ENCODE peak calls at places on chromosomes 6 and 20, in nine cellular contexts. One of them, this sample, is unnamed.

GRCh38 chr20:57748601-57749130 is 38.9 kb upstream of the PMEPA1 start:
- DNase-seq in globus pallidus: peak
- DNase-seq in HuH-7.5: peak
- DNase-seq in G401: no peak
- DNase-seq in activated effector memory CD4-positive, alpha-beta T cell treated with anti-CD3 and anti-CD28 coated beads, Interleukin-2, amount 50 U/mL, for 16 hours: peak
- DNase-seq in CD8-positive, alpha-beta T cell: peak
- DNase-seq in Calu3: peak
- DNase-seq in caudate nucleus: peak
- DNase-seq in C1 segment of cervical spinal cord: peak
- DNase-seq in this sample: peak

GRCh38 chr20:33909331-33909921 is 84.3 kb upstream of the RALY start:
- DNase-seq in globus pallidus: no peak
- DNase-seq in HuH-7.5: peak
- DNase-seq in G401: no peak
- DNase-seq in activated effector memory CD4-positive, alpha-beta T cell treated with anti-CD3 and anti-CD28 coated beads, Interleukin-2, amount 50 U/mL, for 16 hours: no peak
- DNase-seq in CD8-positive, alpha-beta T cell: no peak
- DNase-seq in Calu3: peak
- DNase-seq in caudate nucleus: no peak
- DNase-seq in C1 segment of cervical spinal cord: no peak
- DNase-seq in this sample: no peak

GRCh38 chr20:19901226-19901625 is 115.9 kb upstream of the NAA20 start:
- DNase-seq in globus pallidus: no peak
- DNase-seq in HuH-7.5: no peak
- DNase-seq in G401: no peak
- DNase-seq in activated effector memory CD4-positive, alpha-beta T cell treated with anti-CD3 and anti-CD28 coated beads, Interleukin-2, amount 50 U/mL, for 16 hours: no peak
- DNase-seq in CD8-positive, alpha-beta T cell: no peak
- DNase-seq in Calu3: no peak
- DNase-seq in caudate nucleus: no peak
- DNase-seq in C1 segment of cervical spinal cord: no peak
- DNase-seq in this sample: no peak

GRCh38 chr6:166025149-166025898 is 142.3 kb downstream of the TBXT start:
- DNase-seq in globus pallidus: no peak
- DNase-seq in HuH-7.5: no peak
- DNase-seq in G401: peak
- DNase-seq in activated effector memory CD4-positive, alpha-beta T cell treated with anti-CD3 and anti-CD28 coated beads, Interleukin-2, amount 50 U/mL, for 16 hours: no peak
- DNase-seq in CD8-positive, alpha-beta T cell: no peak
- DNase-seq in Calu3: no peak
- DNase-seq in caudate nucleus: no peak
- DNase-seq in C1 segment of cervical spinal cord: no peak
- DNase-seq in this sample: no peak

GRCh38 chr6:27163858-27164257 is 83.6 kb upstream of the PRSS16 start:
- DNase-seq in globus pallidus: no peak
- DNase-seq in HuH-7.5: no peak
- DNase-seq in G401: no peak
- DNase-seq in activated effector memory CD4-positive, alpha-beta T cell treated with anti-CD3 and anti-CD28 coated beads, Interleukin-2, amount 50 U/mL, for 16 hours: no peak
- DNase-seq in CD8-positive, alpha-beta T cell: no peak
- DNase-seq in Calu3: no peak
- DNase-seq in caudate nucleus: no peak
- DNase-seq in C1 segment of cervical spinal cord: no peak
- DNase-seq in this sample: no peak

GRCh38 chr20:57828696-57829095 is 118.9 kb upstream of the PMEPA1 start:
- DNase-seq in globus pallidus: no peak
- DNase-seq in HuH-7.5: no peak
- DNase-seq in G401: no peak
- DNase-seq in activated effector memory CD4-positive, alpha-beta T cell treated with anti-CD3 and anti-CD28 coated beads, Interleukin-2, amount 50 U/mL, for 16 hours: no peak
- DNase-seq in CD8-positive, alpha-beta T cell: no peak
- DNase-seq in Calu3: no peak
- DNase-seq in caudate nucleus: no peak
- DNase-seq in C1 segment of cervical spinal cord: no peak
- DNase-seq in this sample: no peak

GRCh38 chr6:43944908-43945777 is 175.1 kb downstream of the VEGFA start:
- DNase-seq in globus pallidus: no peak
- DNase-seq in HuH-7.5: no peak
- DNase-seq in G401: no peak
- DNase-seq in activated effector memory CD4-positive, alpha-beta T cell treated with anti-CD3 and anti-CD28 coated beads, Interleukin-2, amount 50 U/mL, for 16 hours: no peak
- DNase-seq in CD8-positive, alpha-beta T cell: no peak
- DNase-seq in Calu3: no peak
- DNase-seq in caudate nucleus: no peak
- DNase-seq in C1 segment of cervical spinal cord: no peak
- DNase-seq in this sample: no peak

GRCh38 chr6:111598211-111598610 is 7.5 kb downstream of the TRAF3IP2 start:
- DNase-seq in globus pallidus: no peak
- DNase-seq in HuH-7.5: no peak
- DNase-seq in G401: no peak
- DNase-seq in activated effector memory CD4-positive, alpha-beta T cell treated with anti-CD3 and anti-CD28 coated beads, Interleukin-2, amount 50 U/mL, for 16 hours: no peak
- DNase-seq in CD8-positive, alpha-beta T cell: no peak
- DNase-seq in Calu3: no peak
- DNase-seq in caudate nucleus: no peak
- DNase-seq in C1 segment of cervical spinal cord: no peak
- DNase-seq in this sample: no peak

GRCh38 chr6:71419954-71420692 is 131.5 kb downstream of the OGFRL1 start:
- DNase-seq in globus pallidus: peak
- DNase-seq in HuH-7.5: peak
- DNase-seq in G401: peak
- DNase-seq in activated effector memory CD4-positive, alpha-beta T cell treated with anti-CD3 and anti-CD28 coated beads, Interleukin-2, amount 50 U/mL, for 16 hours: no peak
- DNase-seq in CD8-positive, alpha-beta T cell: no peak
- DNase-seq in Calu3: peak
- DNase-seq in caudate nucleus: no peak
- DNase-seq in C1 segment of cervical spinal cord: peak
- DNase-seq in this sample: peak

GRCh38 chr6:141764388-141764787 is 368.3 kb upstream of the GJE1 start:
- DNase-seq in globus pallidus: no peak
- DNase-seq in HuH-7.5: no peak
- DNase-seq in G401: no peak
- DNase-seq in activated effector memory CD4-positive, alpha-beta T cell treated with anti-CD3 and anti-CD28 coated beads, Interleukin-2, amount 50 U/mL, for 16 hours: no peak
- DNase-seq in CD8-positive, alpha-beta T cell: no peak
- DNase-seq in Calu3: no peak
- DNase-seq in caudate nucleus: no peak
- DNase-seq in C1 segment of cervical spinal cord: no peak
- DNase-seq in this sample: no peak

GRCh38 chr6:158635427-158636073 is 9.0 kb downstream of the DYNLT1 start:
- DNase-seq in globus pallidus: no peak
- DNase-seq in HuH-7.5: no peak
- DNase-seq in G401: no peak
- DNase-seq in activated effector memory CD4-positive, alpha-beta T cell treated with anti-CD3 and anti-CD28 coated beads, Interleukin-2, amount 50 U/mL, for 16 hours: no peak
- DNase-seq in CD8-positive, alpha-beta T cell: no peak
- DNase-seq in Calu3: no peak
- DNase-seq in caudate nucleus: no peak
- DNase-seq in C1 segment of cervical spinal cord: no peak
- DNase-seq in this sample: no peak

GRCh38 chr6:170286246-170286933 is 4.5 kb downstream of the DLL1 start:
- DNase-seq in globus pallidus: peak
- DNase-seq in HuH-7.5: no peak
- DNase-seq in G401: no peak
- DNase-seq in activated effector memory CD4-positive, alpha-beta T cell treated with anti-CD3 and anti-CD28 coated beads, Interleukin-2, amount 50 U/mL, for 16 hours: peak
- DNase-seq in CD8-positive, alpha-beta T cell: no peak
- DNase-seq in Calu3: no peak
- DNase-seq in caudate nucleus: peak
- DNase-seq in C1 segment of cervical spinal cord: peak
- DNase-seq in this sample: peak

GRCh38 chr6:87941556-87942358 is 105.9 kb upstream of the SPACA1 start:
- DNase-seq in globus pallidus: no peak
- DNase-seq in HuH-7.5: no peak
- DNase-seq in G401: no peak
- DNase-seq in activated effector memory CD4-positive, alpha-beta T cell treated with anti-CD3 and anti-CD28 coated beads, Interleukin-2, amount 50 U/mL, for 16 hours: no peak
- DNase-seq in CD8-positive, alpha-beta T cell: no peak
- DNase-seq in Calu3: no peak
- DNase-seq in caudate nucleus: no peak
- DNase-seq in C1 segment of cervical spinal cord: no peak
- DNase-seq in this sample: no peak

GRCh38 chr6:44148306-44148705 is 10.3 kb upstream of the CAPN11 start:
- DNase-seq in globus pallidus: no peak
- DNase-seq in HuH-7.5: no peak
- DNase-seq in G401: no peak
- DNase-seq in activated effector memory CD4-positive, alpha-beta T cell treated with anti-CD3 and anti-CD28 coated beads, Interleukin-2, amount 50 U/mL, for 16 hours: no peak
- DNase-seq in CD8-positive, alpha-beta T cell: no peak
- DNase-seq in Calu3: no peak
- DNase-seq in caudate nucleus: no peak
- DNase-seq in C1 segment of cervical spinal cord: no peak
- DNase-seq in this sample: no peak

GRCh38 chr6:156687875-156688549 is 89.2 kb upstream of the ARID1B start:
- DNase-seq in globus pallidus: no peak
- DNase-seq in HuH-7.5: peak
- DNase-seq in G401: peak
- DNase-seq in activated effector memory CD4-positive, alpha-beta T cell treated with anti-CD3 and anti-CD28 coated beads, Interleukin-2, amount 50 U/mL, for 16 hours: no peak
- DNase-seq in CD8-positive, alpha-beta T cell: no peak
- DNase-seq in Calu3: no peak
- DNase-seq in caudate nucleus: peak
- DNase-seq in C1 segment of cervical spinal cord: peak
- DNase-seq in this sample: no peak

GRCh38 chr6:20708367-20709124 is 174.3 kb downstream of the CDKAL1 start:
- DNase-seq in globus pallidus: no peak
- DNase-seq in HuH-7.5: no peak
- DNase-seq in G401: no peak
- DNase-seq in activated effector memory CD4-positive, alpha-beta T cell treated with anti-CD3 and anti-CD28 coated beads, Interleukin-2, amount 50 U/mL, for 16 hours: no peak
- DNase-seq in CD8-positive, alpha-beta T cell: peak
- DNase-seq in Calu3: no peak
- DNase-seq in caudate nucleus: no peak
- DNase-seq in C1 segment of cervical spinal cord: no peak
- DNase-seq in this sample: no peak

GRCh38 chr20:35297153-35297552 is 4.9 kb upstream of the FAM83C start:
- DNase-seq in globus pallidus: no peak
- DNase-seq in HuH-7.5: no peak
- DNase-seq in G401: no peak
- DNase-seq in activated effector memory CD4-positive, alpha-beta T cell treated with anti-CD3 and anti-CD28 coated beads, Interleukin-2, amount 50 U/mL, for 16 hours: no peak
- DNase-seq in CD8-positive, alpha-beta T cell: no peak
- DNase-seq in Calu3: no peak
- DNase-seq in caudate nucleus: no peak
- DNase-seq in C1 segment of cervical spinal cord: no peak
- DNase-seq in this sample: no peak